ENCODE peak calls at places on chromosomes 2 and 18, in ten cellular contexts. One of them, this sample, is unnamed.

GRCh38 chr2:117128471-117128870 is 686.0 kb upstream of the DDX18 start:
- DNase-seq in GM12892: no peak
- DNase-seq in CD8-positive, alpha-beta T cell: no peak
- DNase-seq in stimulated activated naive CD4-positive, alpha-beta T cell: no peak
- DNase-seq in activated naive CD4-positive, alpha-beta T cell: no peak
- DNase-seq in posterior vena cava: no peak
- DNase-seq in cardiac fibroblast: no peak
- DNase-seq in stimulated activated effector memory CD8-positive, alpha-beta T cell treated with anti-CD3 and anti-CD28 coated beads, Interleukin-12 subunit alpha, Interleukin-12 subunit beta, amount 100 ng/mL, for 72 hours: no peak
- DNase-seq in activated CD8-positive, alpha-beta memory T cell treated with anti-CD3 and anti-CD28 coated beads for 4 hours: no peak
- DNase-seq in AG09309: no peak
- DNase-seq in this sample: no peak

GRCh38 chr18:48835745-48836191 is 115.0 kb downstream of the SMAD7 start:
- DNase-seq in GM12892: no peak
- DNase-seq in stimulated activated effector memory CD8-positive, alpha-beta T cell treated with anti-CD3 and anti-CD28 coated beads, Interleukin-12 subunit alpha, Interleukin-12 subunit beta, amount 100 ng/mL, for 72 hours: no peak
- DNase-seq in activated naive CD4-positive, alpha-beta T cell: no peak
- DNase-seq in AG09309: no peak
- DNase-seq in activated CD8-positive, alpha-beta memory T cell treated with anti-CD3 and anti-CD28 coated beads for 4 hours: no peak
- DNase-seq in posterior vena cava: no peak
- DNase-seq in CD8-positive, alpha-beta T cell: no peak
- DNase-seq in cardiac fibroblast: no peak
- DNase-seq in stimulated activated naive CD4-positive, alpha-beta T cell: no peak
- DNase-seq in this sample: no peak

GRCh38 chr2:241893265-241893664 is 23.7 kb downstream of the RTP5 start:
- DNase-seq in activated naive CD4-positive, alpha-beta T cell: no peak
- DNase-seq in posterior vena cava: peak; percentile 66
- DNase-seq in stimulated activated naive CD4-positive, alpha-beta T cell: no peak
- DNase-seq in GM12892: no peak
- DNase-seq in activated CD8-positive, alpha-beta memory T cell treated with anti-CD3 and anti-CD28 coated beads for 4 hours: no peak
- DNase-seq in stimulated activated effector memory CD8-positive, alpha-beta T cell treated with anti-CD3 and anti-CD28 coated beads, Interleukin-12 subunit alpha, Interleukin-12 subunit beta, amount 100 ng/mL, for 72 hours: no peak
- DNase-seq in AG09309: no peak
- DNase-seq in cardiac fibroblast: no peak
- DNase-seq in CD8-positive, alpha-beta T cell: no peak
- DNase-seq in this sample: no peak

GRCh38 chr18:10482985-10483949 is 28.8 kb downstream of the APCDD1 start:
- DNase-seq in cardiac fibroblast: no peak
- DNase-seq in activated CD8-positive, alpha-beta memory T cell treated with anti-CD3 and anti-CD28 coated beads for 4 hours: no peak
- DNase-seq in posterior vena cava: no peak
- DNase-seq in activated naive CD4-positive, alpha-beta T cell: no peak
- DNase-seq in CD8-positive, alpha-beta T cell: no peak
- DNase-seq in GM12892: no peak
- DNase-seq in stimulated activated effector memory CD8-positive, alpha-beta T cell treated with anti-CD3 and anti-CD28 coated beads, Interleukin-12 subunit alpha, Interleukin-12 subunit beta, amount 100 ng/mL, for 72 hours: no peak
- DNase-seq in stimulated activated naive CD4-positive, alpha-beta T cell: no peak
- DNase-seq in AG09309: no peak
- DNase-seq in this sample: peak; percentile 41

GRCh38 chr2:231917280-231918088 is 8.7 kb downstream of the NPPC start:
- DNase-seq in AG09309: no peak
- DNase-seq in activated CD8-positive, alpha-beta memory T cell treated with anti-CD3 and anti-CD28 coated beads for 4 hours: no peak
- DNase-seq in stimulated activated naive CD4-positive, alpha-beta T cell: no peak
- DNase-seq in GM12892: no peak
- DNase-seq in stimulated activated effector memory CD8-positive, alpha-beta T cell treated with anti-CD3 and anti-CD28 coated beads, Interleukin-12 subunit alpha, Interleukin-12 subunit beta, amount 100 ng/mL, for 72 hours: no peak
- DNase-seq in CD8-positive, alpha-beta T cell: no peak
- DNase-seq in activated naive CD4-positive, alpha-beta T cell: no peak
- DNase-seq in posterior vena cava: peak; percentile 65
- DNase-seq in cardiac fibroblast: no peak
- DNase-seq in this sample: no peak

GRCh38 chr2:219446101-219446504 is 11.5 kb downstream of the SPEG start:
- DNase-seq in GM12892: no peak
- DNase-seq in activated CD8-positive, alpha-beta memory T cell treated with anti-CD3 and anti-CD28 coated beads for 4 hours: no peak
- DNase-seq in AG09309: no peak
- DNase-seq in activated naive CD4-positive, alpha-beta T cell: no peak
- DNase-seq in posterior vena cava: peak; percentile 71
- DNase-seq in stimulated activated effector memory CD8-positive, alpha-beta T cell treated with anti-CD3 and anti-CD28 coated beads, Interleukin-12 subunit alpha, Interleukin-12 subunit beta, amount 100 ng/mL, for 72 hours: no peak
- DNase-seq in CD8-positive, alpha-beta T cell: no peak
- DNase-seq in cardiac fibroblast: peak; percentile 62
- DNase-seq in stimulated activated naive CD4-positive, alpha-beta T cell: no peak
- DNase-seq in this sample: no peak

GRCh38 chr2:237498341-237498740 is 11.3 kb downstream of the MLPH start:
- DNase-seq in CD8-positive, alpha-beta T cell: no peak
- DNase-seq in GM12892: no peak
- DNase-seq in stimulated activated naive CD4-positive, alpha-beta T cell: no peak
- DNase-seq in posterior vena cava: no peak
- DNase-seq in activated CD8-positive, alpha-beta memory T cell treated with anti-CD3 and anti-CD28 coated beads for 4 hours: no peak
- DNase-seq in stimulated activated effector memory CD8-positive, alpha-beta T cell treated with anti-CD3 and anti-CD28 coated beads, Interleukin-12 subunit alpha, Interleukin-12 subunit beta, amount 100 ng/mL, for 72 hours: no peak
- DNase-seq in cardiac fibroblast: peak; percentile 15
- DNase-seq in AG09309: no peak
- DNase-seq in activated naive CD4-positive, alpha-beta T cell: no peak
- DNase-seq in this sample: no peak

GRCh38 chr2:27724905-27725693 is 46.4 kb upstream of the MRPL33 start:
- DNase-seq in CD8-positive, alpha-beta T cell: no peak
- DNase-seq in posterior vena cava: no peak
- DNase-seq in cardiac fibroblast: peak; percentile 75
- DNase-seq in stimulated activated naive CD4-positive, alpha-beta T cell: no peak
- DNase-seq in GM12892: no peak
- DNase-seq in activated naive CD4-positive, alpha-beta T cell: no peak
- DNase-seq in AG09309: no peak
- DNase-seq in activated CD8-positive, alpha-beta memory T cell treated with anti-CD3 and anti-CD28 coated beads for 4 hours: no peak
- DNase-seq in stimulated activated effector memory CD8-positive, alpha-beta T cell treated with anti-CD3 and anti-CD28 coated beads, Interleukin-12 subunit alpha, Interleukin-12 subunit beta, amount 100 ng/mL, for 72 hours: no peak
- DNase-seq in this sample: no peak

GRCh38 chr2:119950966-119951365 is 61.9 kb upstream of the EPB41L5 start:
- DNase-seq in stimulated activated effector memory CD8-positive, alpha-beta T cell treated with anti-CD3 and anti-CD28 coated beads, Interleukin-12 subunit alpha, Interleukin-12 subunit beta, amount 100 ng/mL, for 72 hours: no peak
- DNase-seq in cardiac fibroblast: no peak
- DNase-seq in CD8-positive, alpha-beta T cell: no peak
- DNase-seq in posterior vena cava: no peak
- DNase-seq in GM12892: no peak
- DNase-seq in AG09309: no peak
- DNase-seq in activated CD8-positive, alpha-beta memory T cell treated with anti-CD3 and anti-CD28 coated beads for 4 hours: no peak
- DNase-seq in stimulated activated naive CD4-positive, alpha-beta T cell: no peak
- DNase-seq in activated naive CD4-positive, alpha-beta T cell: no peak
- DNase-seq in this sample: no peak

GRCh38 chr2:65130440-65131175 is 702 bp upstream of the RAB1A start:
- DNase-seq in GM12892: peak; percentile 6
- DNase-seq in AG09309: no peak
- DNase-seq in CD8-positive, alpha-beta T cell: no peak
- DNase-seq in activated CD8-positive, alpha-beta memory T cell treated with anti-CD3 and anti-CD28 coated beads for 4 hours: no peak
- DNase-seq in cardiac fibroblast: no peak
- DNase-seq in stimulated activated naive CD4-positive, alpha-beta T cell: no peak
- DNase-seq in stimulated activated effector memory CD8-positive, alpha-beta T cell treated with anti-CD3 and anti-CD28 coated beads, Interleukin-12 subunit alpha, Interleukin-12 subunit beta, amount 100 ng/mL, for 72 hours: no peak
- DNase-seq in activated naive CD4-positive, alpha-beta T cell: no peak
- DNase-seq in posterior vena cava: no peak
- DNase-seq in this sample: no peak

GRCh38 chr2:216519154-216519762 is 20.6 kb downstream of the RPL37A start:
- DNase-seq in stimulated activated naive CD4-positive, alpha-beta T cell: peak; percentile 1
- DNase-seq in cardiac fibroblast: peak; percentile 90
- DNase-seq in AG09309: peak; percentile 49
- DNase-seq in stimulated activated effector memory CD8-positive, alpha-beta T cell treated with anti-CD3 and anti-CD28 coated beads, Interleukin-12 subunit alpha, Interleukin-12 subunit beta, amount 100 ng/mL, for 72 hours: peak; percentile 17
- DNase-seq in activated naive CD4-positive, alpha-beta T cell: no peak
- DNase-seq in activated CD8-positive, alpha-beta memory T cell treated with anti-CD3 and anti-CD28 coated beads for 4 hours: peak; percentile 26
- DNase-seq in GM12892: no peak
- DNase-seq in CD8-positive, alpha-beta T cell: peak; percentile 20
- DNase-seq in posterior vena cava: no peak
- DNase-seq in this sample: peak; percentile 28

GRCh38 chr2:793236-793635 is 116.0 kb upstream of the TMEM18 start:
- DNase-seq in posterior vena cava: no peak
- DNase-seq in stimulated activated effector memory CD8-positive, alpha-beta T cell treated with anti-CD3 and anti-CD28 coated beads, Interleukin-12 subunit alpha, Interleukin-12 subunit beta, amount 100 ng/mL, for 72 hours: no peak
- DNase-seq in cardiac fibroblast: no peak
- DNase-seq in GM12892: no peak
- DNase-seq in AG09309: no peak
- DNase-seq in CD8-positive, alpha-beta T cell: no peak
- DNase-seq in stimulated activated naive CD4-positive, alpha-beta T cell: no peak
- DNase-seq in activated CD8-positive, alpha-beta memory T cell treated with anti-CD3 and anti-CD28 coated beads for 4 hours: no peak
- DNase-seq in activated naive CD4-positive, alpha-beta T cell: no peak
- DNase-seq in this sample: no peak